ENCODE peak calls at places on chromosomes 6 and 20, in four cellular contexts. P is cardiac muscle cell, Y is HCT116, E is psoas muscle. A is an unnamed sample.

GRCh38 chr6:572596-573265 is 84.2 kb downstream of the HUS1B start:
- DNase-seq in P (peak), Y (no peak), E (no peak), A (no peak)

GRCh38 chr6:1613631-1614447 is 4.1 kb downstream of the FOXC1 start:
- DNase-seq in P (peak), Y (no peak), E (no peak), A (no peak)

GRCh38 chr6:101931766-101932165 is 538.3 kb downstream of the GRIK2 start:
- DNase-seq in P (peak), Y (no peak), E (no peak), A (no peak)

GRCh38 chr6:113103618-113104390 is 753.3 kb upstream of the MARCKS start:
- DNase-seq in P (peak), Y (no peak), E (no peak), A (peak)

GRCh38 chr6:124999105-124999764 is 37.0 kb downstream of the RNF217 start:
- DNase-seq in P (no peak), Y (no peak), E (no peak), A (no peak)

GRCh38 chr20:21808863-21809664 is 103.6 kb downstream of the PAX1 start:
- DNase-seq in P (no peak), Y (no peak), E (peak), A (no peak)

GRCh38 chr6:41470341-41471063 is 75.7 kb upstream of the FOXP4 start:
- DNase-seq in P (peak), Y (no peak), E (peak), A (no peak)

GRCh38 chr20:38134427-38135281 is 30.4 kb downstream of the TGM2 start:
- DNase-seq in P (peak), Y (no peak), E (no peak), A (no peak)

GRCh38 chr6:27650620-27651370 is 177.9 kb upstream of the ZNF184 start:
- DNase-seq in P (peak), Y (peak), E (no peak), A (no peak)

GRCh38 chr6:10558575-10558974 is 37.4 kb downstream of the GCNT2 start:
- DNase-seq in P (no peak), Y (no peak), E (no peak), A (no peak)

GRCh38 chr6:90025418-90026089 is 131.3 kb downstream of the GJA10 start:
- DNase-seq in P (peak), Y (peak), E (no peak), A (peak)

GRCh38 chr6:88360203-88360797 is 194.2 kb upstream of the CNR1 start:
- DNase-seq in P (peak), Y (no peak), E (no peak), A (no peak)

GRCh38 chr6:46949662-46950280 is 28.0 kb upstream of the ADGRF5 start:
- DNase-seq in P (peak), Y (no peak), E (peak), A (no peak)

GRCh38 chr6:154638369-154638768 is 94.8 kb upstream of the SCAF8 start:
- DNase-seq in P (no peak), Y (no peak), E (no peak), A (no peak)

GRCh38 chr20:3092611-3093379 is 8.3 kb upstream of the AVP start:
- DNase-seq in P (peak), Y (no peak), E (peak), A (no peak)

GRCh38 chr20:2688041-2688591 is 4.5 kb upstream of the EBF4 start:
- DNase-seq in P (peak), Y (peak), E (peak), A (no peak)

GRCh38 chr6:100881707-100882040 is 545 bp upstream of the ASCC3 start:
- DNase-seq in P (no peak), Y (no peak), E (no peak), A (no peak)

GRCh38 chr6:146339716-146340115 is 203.9 kb upstream of the RAB32 start:
- DNase-seq in P (peak), Y (no peak), E (no peak), A (peak)

GRCh38 chr6:155340464-155341129 is 26.3 kb upstream of the TFB1M start:
- DNase-seq in P (peak), Y (peak), E (no peak), A (no peak)

GRCh38 chr6:53038148-53038547 is 27.1 kb upstream of the FBXO9 start:
- DNase-seq in P (no peak), Y (no peak), E (no peak), A (no peak)

DNA sequence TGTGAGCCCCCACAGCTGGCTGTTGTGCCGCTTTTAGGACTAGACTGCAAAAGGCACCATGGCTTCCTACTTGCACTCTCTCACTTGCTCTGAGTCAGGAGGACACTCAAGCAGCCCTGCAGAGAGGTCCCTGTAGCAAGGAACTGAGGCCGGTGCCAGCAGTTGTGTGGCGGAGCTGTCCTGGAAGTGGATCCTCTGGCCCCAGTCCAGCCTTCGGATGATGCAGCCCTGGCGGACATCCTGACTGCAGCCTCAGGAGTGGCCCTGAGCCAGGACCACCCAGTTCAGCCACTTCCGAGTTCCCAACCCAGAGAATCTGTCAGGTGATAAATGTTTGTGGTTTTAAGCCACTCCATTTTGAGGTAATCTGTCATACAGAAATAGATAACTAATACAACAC is 17.5 kb downstream of the CTCFL start:
- DNase-seq in P (peak), Y (no peak), E (peak), A (no peak)
- H3K27ac ChIP-seq in P (no peak), Y (no peak), E (no peak), A (no peak)

GRCh38 chr20:44646023-44646640 is 5.4 kb downstream of the ADA start:
- DNase-seq in P (peak), Y (no peak), E (no peak), A (no peak)

GRCh38 chr20:44644384-44645131 is 6.9 kb downstream of the ADA start:
- DNase-seq in P (no peak), Y (no peak), E (no peak), A (no peak)

GRCh38 chr20:44648579-44648978 is 2.9 kb downstream of the ADA start:
- DNase-seq in P (no peak), Y (no peak), E (no peak), A (no peak)

GRCh38 chr20:44648068-44648467 is 3.4 kb downstream of the ADA start:
- DNase-seq in P (no peak), Y (no peak), E (no peak), A (no peak)

GRCh38 chr20:44646641-44647274 is 4.7 kb downstream of the ADA start:
- DNase-seq in P (peak), Y (no peak), E (no peak), A (no peak)
- H3K27ac ChIP-seq in P (no peak), Y (no peak), E (no peak), A (no peak)

DNA sequence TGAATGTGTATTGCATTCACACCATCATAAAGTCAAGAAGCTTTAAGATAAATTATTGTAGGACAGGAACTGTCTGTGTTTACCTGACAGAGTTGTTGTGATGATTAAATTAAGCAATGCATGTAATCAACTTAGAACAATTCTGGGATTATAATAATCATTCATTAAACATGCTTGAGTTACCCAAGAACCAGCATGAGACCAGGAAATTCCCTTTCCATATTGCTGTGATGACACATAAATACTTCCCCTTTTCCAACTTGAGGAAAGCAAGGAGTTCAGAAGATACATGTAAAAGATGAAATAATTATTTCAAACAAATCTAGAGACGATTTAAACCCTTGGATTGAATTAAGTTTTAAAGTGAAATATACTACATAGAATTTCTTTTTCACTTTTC is 404.4 kb downstream of the GJA1 start:
- DNase-seq in P (no peak), Y (no peak), E (no peak), A (no peak)
- H3K27ac ChIP-seq in P (no peak), Y (no peak), E (no peak), A (no peak)

GRCh38 chr6:13248053-13248452 is 80.3 kb downstream of the TBC1D7 start:
- DNase-seq in P (peak), Y (no peak), E (no peak), A (peak)

GRCh38 chr6:13248953-13249432 is 79.3 kb downstream of the TBC1D7 start:
- DNase-seq in P (no peak), Y (no peak), E (no peak), A (no peak)

GRCh38 chr6:13249817-13250216 is 78.5 kb downstream of the TBC1D7 start:
- DNase-seq in P (no peak), Y (no peak), E (no peak), A (no peak)

GRCh38 chr6:13247627-13248026 is 80.7 kb downstream of the TBC1D7 start:
- DNase-seq in P (no peak), Y (no peak), E (no peak), A (no peak)

DNA sequence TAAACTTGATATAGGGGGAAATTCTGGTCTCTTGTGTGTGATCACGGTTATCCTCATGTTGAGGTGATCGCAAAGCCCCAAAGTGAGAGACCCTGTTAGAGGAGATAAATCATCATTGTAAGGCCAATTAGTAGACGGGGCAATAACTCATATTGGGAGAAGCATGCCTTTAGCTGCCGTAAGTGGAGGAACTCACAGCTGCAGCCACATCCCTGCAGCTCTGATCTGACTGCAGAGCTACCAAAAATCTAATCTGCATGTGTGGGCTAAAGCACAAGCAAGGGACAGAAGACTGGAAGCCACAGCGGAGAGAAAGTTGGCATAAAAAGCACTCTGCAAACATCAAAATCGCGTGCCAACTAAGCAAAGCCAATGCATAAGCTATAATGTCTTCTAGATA is 79.8 kb downstream of the TBC1D7 start:
- DNase-seq in P (no peak), Y (no peak), E (no peak), A (no peak)
- H3K27ac ChIP-seq in P (no peak), Y (no peak), E (no peak), A (peak)

GRCh38 chr20:57582029-57582378 is 21.1 kb downstream of the PCK1 start:
- DNase-seq in P (no peak), Y (no peak), E (no peak), A (no peak)
- H3K27ac ChIP-seq in P (no peak), Y (no peak), E (peak), A (no peak)